ENCODE peak calls at places on chromosomes 4 and X, in four cellular contexts. N is AG20443; A is ovary; L is activated T-cell treated with anti-CD3 and anti-CD28 coated beads, Interleukin-2, amount 50 U/mL, for 72 hours. F is an unnamed sample.

GRCh38 chr4:156084312-156084811 is 130.7 kb upstream of the CTSO start:
- DNase-seq in N (no peak), A (no peak), L (no peak), F (no peak)

GRCh38 chr4:85869156-85869555 is 394.2 kb downstream of the ARHGAP24 start:
- DNase-seq in N (no peak), A (no peak), L (no peak), F (no peak)

GRCh38 chrX:154298312-154298711 is 2.7 kb downstream of the TKTL1 start:
- DNase-seq in N (no peak), A (no peak), L (no peak), F (no peak)

GRCh38 chr4:51842167-51842553 is 793 bp upstream of the DCUN1D4 start:
- DNase-seq in N (peak; percentile 42), A (peak; percentile 47), L (peak; percentile 7), F (peak; percentile 65)

GRCh38 chr4:71247706-71248105 is 91.1 kb upstream of the SLC4A4 start:
- DNase-seq in N (no peak), A (no peak), L (no peak), F (no peak)

GRCh38 chrX:77440310-77440709 is 6.9 kb upstream of the FGF16 start:
- DNase-seq in N (no peak), A (no peak), L (no peak), F (no peak)

GRCh38 chr4:145437466-145437865 is 44.2 kb upstream of the SMAD1 start:
- DNase-seq in N (no peak), A (no peak), L (no peak), F (no peak)

GRCh38 chrX:24536551-24536950 is 71.5 kb downstream of the PDK3 start:
- DNase-seq in N (no peak), A (no peak), L (no peak), F (no peak)

GRCh38 chr4:956531-957230 is 16.7 kb downstream of the DGKQ start:
- DNase-seq in N (no peak), A (no peak), L (no peak), F (peak; percentile 7)

GRCh38 chrX:145405012-145405411 is 157.7 kb downstream of the SPANXN1 start:
- DNase-seq in N (peak; percentile 7), A (no peak), L (peak; percentile 4), F (no peak)

GRCh38 chrX:11541510-11541909 is 124.2 kb downstream of the ARHGAP6 start:
- DNase-seq in N (no peak), A (no peak), L (no peak), F (no peak)

GRCh38 chrX:1754077-1754476 is 139.2 kb downstream of the ASMT start:
- DNase-seq in N (peak; percentile 12), A (no peak), L (no peak), F (no peak)

GRCh38 chr4:77025643-77026321 is 50.0 kb downstream of the CCNI start:
- DNase-seq in N (peak; percentile 36), A (no peak), L (peak; percentile 32), F (no peak)

GRCh38 chr4:62644372-62644771 is 1444.2 kb downstream of the ADGRL3 start:
- DNase-seq in N (no peak), A (no peak), L (no peak), F (no peak)

GRCh38 chr4:8359193-8359592 is 81.3 kb downstream of the ACOX3 start:
- DNase-seq in N (no peak), A (no peak), L (no peak), F (peak; percentile 5)

F was measured in tibial artery.